ENCODE peak calls at places on chromosomes 11 and 22, in five cellular contexts. O is right lobe of liver, I is lung, G is mesendoderm, B is astrocyte. X is an unnamed sample.

GRCh38 chr11:10978189-10978588 is 120.3 kb upstream of the ZBED5 start:
- DNase-seq in B (no peak), O (no peak), I (no peak), G (no peak), X (no peak)

GRCh38 chr11:3108183-3108721 is 51.0 kb upstream of the CARS1 start:
- DNase-seq in I (no peak), G (no peak), B (no peak), O (no peak), X (no peak)

GRCh38 chr11:117822522-117823033 is 2.0 kb downstream of the FXYD2 start:
- DNase-seq in B (no peak), O (no peak), I (no peak), G (no peak), X (no peak)

GRCh38 chr11:83035070-83035854 is 36.4 kb downstream of the RAB30 start:
- DNase-seq in I (no peak), O (no peak), G (no peak), B (no peak), X (no peak)

GRCh38 chr11:33015621-33016551 is at the start of gene DEPDC7:
- DNase-seq in O (peak; percentile 92), I (peak; percentile 85), B (peak; percentile 72), G (peak; percentile 95), X (peak; percentile 92)

GRCh38 chr11:67646535-67647336 is 3.8 kb downstream of the ACY3 start:
- DNase-seq in O (no peak), I (no peak), G (no peak), B (no peak), X (peak; percentile 88)

GRCh38 chr11:28939381-28939780 is 831.2 kb downstream of the METTL15 start:
- DNase-seq in B (peak; percentile 23), I (no peak), O (no peak), G (no peak), X (no peak)

GRCh38 chr11:106172389-106172991 is 95.0 kb downstream of the AASDHPPT start:
- DNase-seq in G (no peak), B (no peak), I (no peak), O (no peak), X (no peak)

GRCh38 chr11:92130432-92130831 is 94.2 kb upstream of the FAT3 start:
- DNase-seq in O (no peak), G (no peak), I (no peak), B (peak; percentile 81), X (no peak)

GRCh38 chr11:86183694-86184093 is 60.9 kb upstream of the EED start:
- DNase-seq in O (no peak), B (no peak), I (no peak), G (no peak), X (no peak)

GRCh38 chr22:39090426-39091064 is 6.5 kb upstream of the APOBEC3H start:
- DNase-seq in B (no peak), G (no peak), I (no peak), O (no peak), X (peak; percentile 59)

GRCh38 chr11:57624864-57625263 is 24.8 kb downstream of the YPEL4 start:
- DNase-seq in G (no peak), B (no peak), I (no peak), O (no peak), X (no peak)

GRCh38 chr11:63769044-63769718 is 606 bp upstream of the ZFTA start:
- DNase-seq in B (no peak), G (no peak), I (no peak), O (peak; percentile 47), X (no peak)

DNA sequence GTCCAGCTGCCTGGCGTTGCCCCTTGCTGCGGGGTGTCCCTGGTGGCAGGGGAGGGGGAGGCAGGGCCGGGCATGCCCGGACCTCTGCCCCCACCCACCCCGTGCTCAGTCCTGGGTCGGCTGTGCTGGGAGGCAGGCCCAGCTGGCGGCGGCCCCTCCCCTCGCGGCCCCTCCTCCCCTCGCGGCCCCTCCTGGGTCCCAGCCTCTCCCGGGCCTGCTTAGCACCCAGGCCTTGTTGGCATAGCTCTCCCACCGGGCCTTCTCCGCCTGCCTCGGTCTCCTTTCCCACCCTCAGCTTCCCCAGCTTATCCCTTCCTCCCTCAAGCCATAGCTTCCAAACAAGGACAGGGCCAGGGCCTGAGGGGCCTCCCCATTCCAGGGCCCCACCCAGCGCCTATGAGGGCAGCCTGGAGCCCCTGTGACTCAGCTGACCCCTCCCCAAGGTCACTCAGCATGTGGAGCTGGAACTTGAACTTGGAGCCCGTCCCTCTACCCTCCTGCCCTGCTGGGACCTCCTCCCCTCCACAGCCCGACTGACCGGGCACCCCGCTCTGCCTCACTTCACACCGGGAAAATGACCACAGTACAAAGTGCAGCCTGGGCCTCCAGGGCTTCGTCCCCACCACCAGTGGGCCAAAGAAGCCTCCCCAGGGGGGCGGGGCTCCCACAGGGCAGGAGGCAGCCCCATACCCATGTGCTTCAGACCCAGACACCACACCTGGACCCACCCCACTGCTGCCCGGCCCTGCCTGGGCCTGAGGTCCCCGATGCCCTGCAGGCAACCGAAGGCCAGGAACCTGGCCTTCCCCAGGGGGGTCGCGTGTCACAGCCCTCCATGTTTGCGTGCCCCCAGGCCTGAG is 1.2 kb downstream of the EPS8L2 start:
- DNase-seq in O (peak; percentile 79), B (no peak), I (peak; percentile 66), G (peak; percentile 53), X (peak; percentile 86)
- H3K4me3 ChIP-seq in O (peak overlapping the region; percentile 67), B (peak overlapping the region; percentile 63), I (peak overlapping the region; percentile 54), G (no peak overlapping the region), X (peak overlapping the region; percentile 69)

DNA sequence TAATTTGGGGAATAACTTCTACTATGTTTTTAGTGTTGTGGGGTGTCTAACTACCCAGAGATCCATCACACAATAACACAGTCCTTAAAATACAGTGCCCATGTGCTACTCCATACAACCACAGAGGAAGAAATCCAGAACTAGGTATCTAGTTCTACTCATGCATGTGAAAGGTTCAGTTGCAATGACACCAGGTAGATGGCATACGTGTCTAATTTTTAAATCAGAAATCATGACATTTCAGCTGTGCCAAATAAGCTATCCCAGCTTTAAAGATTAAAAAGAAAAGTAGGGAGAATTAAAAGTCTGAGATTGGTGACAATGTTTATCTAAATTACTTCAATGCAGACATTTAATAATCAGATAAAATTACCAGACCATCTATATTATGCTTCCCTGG is 122.2 kb downstream of the CD44 start:
- DNase-seq in I (no peak), G (no peak), O (no peak), B (no peak), X (no peak)
- H3K27ac ChIP-seq in I (no peak overlapping the region), G (no peak overlapping the region), O (no peak overlapping the region), B (peak overlapping the region; percentile 49), X (no peak overlapping the region)

GRCh38 chr22:37624876-37625275 is 14.6 kb upstream of the SH3BP1 start:
- DNase-seq in G (no peak), O (peak; percentile 21), B (no peak), I (peak; percentile 26), X (no peak)
- H3K4me3 ChIP-seq in G (no peak overlapping the region), O (no peak overlapping the region), B (no peak overlapping the region), I (no peak overlapping the region), X (no peak overlapping the region)

DNA sequence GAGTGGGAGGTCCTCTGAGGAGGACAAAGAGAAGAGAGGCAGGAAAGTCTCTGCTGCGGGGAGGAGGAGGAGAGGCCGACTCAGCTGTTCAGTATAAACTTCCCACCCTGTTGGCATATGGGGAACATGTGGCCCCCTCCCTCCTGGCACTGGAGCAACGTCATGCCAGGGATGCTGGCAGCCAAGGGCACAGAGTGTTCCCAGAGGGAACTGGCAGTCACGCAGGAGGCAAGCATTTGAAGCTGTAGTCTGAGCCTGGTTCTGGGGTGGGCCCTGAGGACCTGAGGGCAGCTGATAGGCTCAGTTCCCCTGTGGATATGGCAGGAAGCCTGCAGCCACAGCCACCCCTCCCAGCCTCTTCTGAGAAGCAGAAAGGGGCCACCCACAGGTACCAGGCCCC is 67.1 kb upstream of the TSPAN18 start:
- DNase-seq in B (no peak), O (no peak), I (no peak), G (no peak), X (no peak)
- H3K27ac ChIP-seq in B (no peak overlapping the region), O (no peak overlapping the region), I (no peak overlapping the region), G (no peak overlapping the region), X (no peak overlapping the region)

GRCh38 chr22:41699264-41700104 is at the start of gene MEI1:
- DNase-seq in G (peak; percentile 44), I (peak; percentile 86), B (peak; percentile 34), O (peak; percentile 88), X (peak; percentile 85)
- H3K4me3 ChIP-seq in G (no peak within 1 kb of the TSS), I (no peak within 1 kb of the TSS), B (no peak within 1 kb of the TSS), O (no peak within 1 kb of the TSS), X (no peak within 1 kb of the TSS)

GRCh38 chr22:22229683-22230420 is 14.7 kb upstream of the VPREB1 start:
- DNase-seq in I (no peak), B (no peak), G (no peak), O (no peak), X (no peak)

GRCh38 chr22:22230438-22230837 is 14.1 kb upstream of the VPREB1 start:
- DNase-seq in O (no peak), I (no peak), G (no peak), B (no peak), X (no peak)

GRCh38 chr22:22226448-22227187 is 18.0 kb upstream of the VPREB1 start:
- DNase-seq in B (no peak), G (no peak), O (no peak), I (no peak), X (no peak)

GRCh38 chr22:22228921-22229320 is 15.7 kb upstream of the VPREB1 start:
- DNase-seq in B (no peak), O (no peak), G (no peak), I (no peak), X (no peak)

GRCh38 chr22:22228421-22228820 is 16.2 kb upstream of the VPREB1 start:
- DNase-seq in G (no peak), O (no peak), B (no peak), I (no peak), X (no peak)
- H3K27ac ChIP-seq in G (no peak overlapping the region), O (no peak overlapping the region), B (no peak overlapping the region), I (no peak overlapping the region), X (no peak overlapping the region)

DNA sequence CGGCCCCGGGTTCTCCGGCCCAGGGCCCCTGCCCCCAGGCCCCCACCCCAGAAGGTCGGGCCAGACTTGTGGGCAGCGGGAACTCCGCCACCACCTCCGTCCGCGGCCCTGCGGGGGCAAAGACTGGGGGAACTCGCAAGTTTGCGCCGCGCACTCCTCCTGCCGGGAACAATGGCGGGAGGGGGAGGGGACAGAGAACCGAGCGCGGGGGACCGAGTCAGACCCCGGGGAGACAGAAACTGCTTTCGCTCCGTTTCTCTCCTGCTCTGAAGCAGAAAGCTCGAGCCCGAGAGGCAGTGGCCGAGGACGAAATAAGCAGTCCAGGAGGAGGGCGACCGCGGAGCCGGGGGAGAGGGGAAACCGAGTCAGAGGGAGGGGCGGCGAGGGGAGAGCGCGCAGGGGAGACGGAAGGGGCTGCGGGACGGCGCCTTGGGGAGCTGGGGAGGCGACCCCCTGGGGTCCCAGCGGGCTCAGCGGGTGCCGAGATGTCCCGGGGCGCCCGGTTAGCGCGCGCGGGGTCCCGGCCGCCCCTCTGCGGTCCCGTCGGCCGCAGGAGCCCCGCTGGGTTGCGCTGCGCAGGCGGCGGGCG is 553 bp downstream of the TP53I11 start:
- DNase-seq in B (no peak), I (peak; percentile 46), G (no peak), O (peak; percentile 54), X (no peak)
- H3K4me3 ChIP-seq in B (peak overlapping the region; percentile 74), I (peak overlapping the region; percentile 78), G (peak overlapping the region; percentile 77), O (peak overlapping the region; percentile 57), X (peak overlapping the region; percentile 62)

DNA sequence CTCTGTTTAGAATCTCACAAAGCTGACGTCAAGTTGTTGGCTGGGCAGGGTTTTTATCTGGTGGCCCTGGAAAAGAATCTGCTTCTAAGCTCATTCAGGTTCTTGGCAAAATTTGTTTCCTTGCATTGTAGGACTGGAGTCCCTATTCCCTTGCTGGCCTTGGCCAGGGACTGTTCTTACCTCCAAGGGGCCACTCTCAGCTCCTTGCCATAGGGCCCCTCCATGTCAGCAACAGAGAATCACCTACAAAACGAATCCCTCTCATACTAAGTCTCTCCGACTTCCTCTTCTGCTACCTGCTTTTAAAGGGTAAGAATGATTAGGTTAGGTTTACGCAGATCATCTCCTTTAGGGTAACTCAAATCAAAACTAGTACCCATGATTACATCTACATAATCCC is 63.2 kb downstream of the PARVA start:
- DNase-seq in G (no peak), I (no peak), O (no peak), B (no peak), X (peak; percentile 59)
- H3K27ac ChIP-seq in G (no peak overlapping the region), I (no peak overlapping the region), O (no peak overlapping the region), B (peak overlapping the region; percentile 11), X (peak overlapping the region; percentile 8)

X was measured in small intestine.